ENCODE peak calls at places on chromosomes 11 and 22, in five cellular contexts. P is A549, L is HepG2, A is endothelial cell of umbilical vein, R is GM12878. F is an unnamed sample.

GRCh38 chr11:19988598-19988997 is 171.7 kb downstream of the DBX1 start:
- DNase-seq in A (no peak), P (peak; percentile 40), R (no peak), L (no peak), F (no peak)

GRCh38 chr11:69292221-69292648 is 1.7 kb upstream of the MYEOV start:
- DNase-seq in R (no peak), P (peak; percentile 34), L (no peak), A (peak; percentile 40), F (peak; percentile 66)

GRCh38 chr22:50696799-50697561 is 24.4 kb downstream of the SHANK3 start:
- DNase-seq in L (no peak), P (no peak), A (no peak), R (no peak), F (peak; percentile 51)

GRCh38 chr11:79087957-79088318 is 352.9 kb downstream of the TENM4 start:
- DNase-seq in A (no peak), L (no peak), P (no peak), R (no peak), F (no peak)

GRCh38 chr11:125903753-125904659 is at the start of gene DDX25:
- DNase-seq in A (no peak), R (no peak), P (no peak), L (no peak), F (no peak)

GRCh38 chr11:46345131-46345597 is 2.1 kb upstream of the DGKZ start:
- DNase-seq in R (no peak), A (peak; percentile 54), P (no peak), L (no peak), F (peak; percentile 51)

GRCh38 chr11:126655807-126656128 is 300.3 kb downstream of the ST3GAL4 start:
- DNase-seq in R (no peak), L (no peak), A (no peak), P (peak; percentile 22), F (no peak)

GRCh38 chr11:11661356-11662040 is 39.7 kb upstream of the GALNT18 start:
- DNase-seq in A (no peak), R (no peak), P (no peak), L (no peak), F (no peak)

GRCh38 chr11:29448246-29448877 is 568.5 kb downstream of the KCNA4 start:
- DNase-seq in A (peak; percentile 54), R (no peak), P (peak; percentile 22), L (no peak), F (no peak)

GRCh38 chr11:23789938-23790371 is 706.9 kb upstream of the LUZP2 start:
- DNase-seq in A (no peak), R (no peak), P (peak; percentile 16), L (no peak), F (no peak)

GRCh38 chr11:120024046-120024445 is 113.9 kb downstream of the TRIM29 start:
- DNase-seq in P (no peak), R (no peak), L (no peak), A (no peak), F (no peak)

GRCh38 chr22:29032584-29032983 is 29.0 kb downstream of the C22orf31 start:
- DNase-seq in P (peak; percentile 63), R (no peak), L (no peak), A (peak; percentile 57), F (no peak)

GRCh38 chr11:13238879-13239514 is 38.6 kb upstream of the BMAL1 start:
- DNase-seq in L (peak; percentile 35), A (peak; percentile 38), R (no peak), P (peak; percentile 55), F (peak; percentile 49)

GRCh38 chr11:26150046-26150445 is 181.9 kb upstream of the ANO3 start:
- DNase-seq in R (no peak), P (no peak), A (no peak), L (no peak), F (no peak)

GRCh38 chr11:40285520-40285919 is 1173.9 kb downstream of the LRRC4C start:
- DNase-seq in P (no peak), R (no peak), A (no peak), L (no peak), F (no peak)

GRCh38 chr11:118625036-118625690 is 17.7 kb downstream of the PHLDB1 start:
- DNase-seq in L (no peak), R (no peak), A (no peak), P (no peak), F (no peak)

GRCh38 chr22:24051028-24051427 is 39.9 kb downstream of the CABIN1 start:
- DNase-seq in A (no peak), R (no peak), L (no peak), P (no peak), F (no peak)

GRCh38 chr11:3840289-3840869 is 380 bp downstream of the RHOG start:
- DNase-seq in P (no peak), R (no peak), L (no peak), A (peak; percentile 60), F (no peak)

GRCh38 chr11:75582935-75583709 is 21.1 kb downstream of the SERPINH1 start:
- DNase-seq in A (peak; percentile 84), R (no peak), L (no peak), P (peak; percentile 53), F (peak; percentile 78)

GRCh38 chr11:46353706-46354105 is 6.4 kb downstream of the DGKZ start:
- DNase-seq in L (no peak), R (no peak), P (no peak), A (no peak), F (no peak)

GRCh38 chr22:19638282-19639015 is 75.9 kb upstream of the SEPTIN5 start:
- DNase-seq in L (no peak), P (no peak), R (no peak), A (no peak), F (no peak)

GRCh38 chr11:132200303-132200936 is 830.0 kb downstream of the NTM start:
- DNase-seq in L (no peak), R (no peak), A (no peak), P (no peak), F (no peak)

GRCh38 chr22:25919452-25919851 is 177.5 kb downstream of the MYO18B start:
- DNase-seq in A (no peak), R (no peak), L (no peak), P (no peak), F (no peak)

GRCh38 chr11:119671048-119671447 is 58.0 kb downstream of the NECTIN1 start:
- DNase-seq in P (no peak), L (no peak), A (peak; percentile 64), R (no peak), F (no peak)

GRCh38 chr11:67355023-67355793 is 1.9 kb upstream of the POLD4 start:
- DNase-seq in L (no peak), P (peak; percentile 40), A (no peak), R (no peak), F (no peak)

GRCh38 chr11:67353317-67354313 is at the start of gene POLD4:
- DNase-seq in P (peak; percentile 97), L (peak; percentile 89), A (peak; percentile 97), R (peak; percentile 95), F (peak; percentile 98)

GRCh38 chr11:67355794-67356550 is 2.6 kb upstream of the POLD4 start:
- DNase-seq in R (no peak), P (peak; percentile 20), A (no peak), L (no peak), F (no peak)

GRCh38 chr11:67352546-67353316 is 615 bp downstream of the POLD4 start:
- DNase-seq in L (peak; percentile 20), A (no peak), P (no peak), R (no peak), F (peak; percentile 28)

DNA sequence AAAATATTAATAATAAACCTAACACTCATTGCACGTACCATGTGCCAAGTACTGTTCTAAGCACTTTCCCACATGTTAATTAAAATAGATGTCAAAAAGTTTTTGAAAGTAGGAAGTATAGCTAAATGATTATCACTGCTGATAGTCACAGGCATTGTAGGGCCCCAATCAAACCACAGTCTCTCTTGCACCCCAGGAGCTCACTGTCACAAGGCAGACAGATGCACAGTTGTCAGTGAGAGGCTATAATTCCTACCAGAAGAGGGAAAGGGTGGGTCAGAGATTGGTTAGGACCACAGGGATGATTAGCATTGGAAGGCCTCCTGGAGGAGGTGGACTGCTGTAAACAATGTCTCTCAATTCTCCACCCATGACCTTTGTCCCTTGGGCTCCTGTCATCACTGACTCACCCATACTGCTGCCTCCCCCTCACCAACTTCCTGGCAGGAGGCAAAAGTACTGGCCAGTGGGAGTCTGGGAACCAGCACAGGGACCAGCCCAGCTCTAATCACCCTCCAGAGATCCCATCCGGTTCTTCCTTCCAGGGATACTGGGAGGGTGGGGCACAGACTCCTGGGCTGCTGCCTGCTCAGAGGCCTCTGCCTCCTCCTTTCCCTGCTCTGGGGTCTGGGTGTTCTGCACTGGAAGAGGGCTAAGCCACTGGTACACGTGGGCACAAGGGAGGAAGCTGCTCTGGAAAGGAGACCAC is 1.1 kb upstream of the POLD4 start:
- DNase-seq in R (no peak), L (peak; percentile 97), A (peak; percentile 93), P (peak; percentile 98), F (peak; percentile 92)
- H3K4me2 ChIP-seq in R (peak overlapping the region; percentile 85), L (peak overlapping the region; percentile 96), A (peak overlapping the region; percentile 46), P (peak overlapping the region; percentile 93), F (peak overlapping the region; percentile 94)

GRCh38 chr11:34416746-34417145 is 22.0 kb upstream of the CAT start:
- DNase-seq in R (no peak), P (no peak), L (no peak), A (no peak), F (no peak)
- TF ChIP-seq MYC in R (no peak), P (no peak), L (no peak), A (no peak), F (no peak)

GRCh38 chr22:44793106-44793505 is 40.7 kb downstream of the ARHGAP8 start:
- DNase-seq in R (no peak), L (no peak), P (no peak), A (no peak), F (no peak)

GRCh38 chr22:44795701-44796630 is 43.6 kb downstream of the ARHGAP8 start:
- DNase-seq in L (no peak), P (no peak), A (no peak), R (no peak), F (no peak)

GRCh38 chr22:44799077-44799931 is 46.9 kb downstream of the ARHGAP8 start:
- DNase-seq in L (no peak), A (no peak), P (no peak), R (no peak), F (no peak)

GRCh38 chr22:44793506-44794225 is 41.3 kb downstream of the ARHGAP8 start:
- DNase-seq in A (no peak), R (no peak), L (no peak), P (no peak), F (no peak)

DNA sequence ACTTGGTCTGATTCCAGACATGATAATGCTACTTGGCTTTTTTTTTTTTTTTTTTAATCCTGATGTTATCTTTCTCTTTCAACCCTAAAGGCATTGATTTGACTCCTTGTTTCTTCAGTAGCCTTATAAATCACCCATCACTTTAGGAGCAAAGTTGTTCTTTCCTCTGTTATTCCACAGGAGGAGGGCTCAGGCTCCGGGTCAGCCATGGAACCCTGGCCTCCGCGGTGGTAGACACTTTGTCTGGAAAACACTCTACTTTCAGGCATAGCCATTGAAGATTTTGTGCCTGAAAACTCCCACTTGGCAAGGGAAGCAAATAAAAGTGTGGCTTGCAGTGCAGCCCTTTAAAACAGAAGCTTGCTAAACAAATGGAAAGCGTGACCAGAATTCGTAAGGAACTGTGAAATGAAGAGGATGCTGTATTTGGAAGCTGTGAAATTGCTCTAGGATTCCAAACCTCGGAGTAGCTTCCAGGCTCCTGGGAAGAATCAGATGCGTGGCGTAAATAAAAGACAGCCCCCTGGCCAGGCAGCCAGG is 44.9 kb downstream of the ARHGAP8 start:
- DNase-seq in P (no peak), A (no peak), R (no peak), L (no peak), F (no peak)
- H3K4me2 ChIP-seq in P (no peak overlapping the region), A (no peak overlapping the region), R (no peak overlapping the region), L (no peak overlapping the region), F (no peak overlapping the region)

DNA sequence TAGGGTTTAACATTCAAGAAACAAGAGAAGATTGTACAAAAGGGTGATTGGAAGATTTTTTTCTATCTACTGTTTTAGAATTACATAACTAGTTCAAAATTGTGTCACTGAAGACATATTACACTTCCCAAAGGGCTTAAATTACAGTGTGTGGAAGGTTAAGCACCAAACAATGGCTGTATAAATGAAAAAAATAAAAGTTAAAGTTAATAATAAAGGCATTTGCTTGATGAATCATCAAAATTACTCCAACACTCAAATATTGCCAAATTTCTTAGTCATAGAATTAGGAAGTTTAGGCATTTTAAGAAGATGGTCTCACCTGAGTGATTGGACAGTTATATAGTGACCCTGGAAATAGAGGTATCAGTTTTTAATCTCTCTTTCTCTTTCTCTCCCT is 227.6 kb upstream of the CARD18 start:
- DNase-seq in A (no peak), L (no peak), P (no peak), R (no peak), F (no peak)
- TF ChIP-seq MYC in A (no peak), L (no peak), P (no peak), R (no peak), F (no peak)

F was measured in K562.